ENCODE peak calls at places on chromosome 16, in five cellular contexts. N is globus pallidus; P is B cell; H is stimulated activated CD4-positive, alpha-beta T cell treated with anti-CD3 and anti-CD28 coated beads, Interleukin-15, amount 100 ng/mL, for 24 hours; L is COR-L47. G is an unnamed sample.

GRCh38 chr16:50227665-50228064 is 38.7 kb upstream of the ADCY7 start:
- DNase-seq in N (no peak), P (no peak), H (no peak), L (no peak), G (no peak)

GRCh38 chr16:3889059-3889458 is 8.5 kb upstream of the CREBBP start:
- DNase-seq in N (no peak), P (no peak), H (no peak), L (no peak), G (no peak)

GRCh38 chr16:27639588-27640276 is 89.8 kb downstream of the KATNIP start:
- DNase-seq in N (peak; percentile 43), P (no peak), H (peak; percentile 26), L (peak; percentile 54), G (peak; percentile 32)

GRCh38 chr16:81623365-81624102 is 155.6 kb upstream of the PLCG2 start:
- DNase-seq in N (peak; percentile 54), P (peak; percentile 56), H (peak; percentile 63), L (peak; percentile 63), G (peak; percentile 18)

GRCh38 chr16:965487-965886 is 5.3 kb downstream of the LMF1 start:
- DNase-seq in N (no peak), P (no peak), H (no peak), L (no peak), G (no peak)

GRCh38 chr16:50367777-50368409 is 895 bp downstream of the BRD7 start:
- DNase-seq in N (no peak), P (no peak), H (no peak), L (no peak), G (no peak)

GRCh38 chr16:62665269-62665668 is 629.0 kb upstream of the CDH8 start:
- DNase-seq in N (peak; percentile 79), P (no peak), H (no peak), L (no peak), G (no peak)

GRCh38 chr16:66248096-66248495 is 118.4 kb upstream of the CDH5 start:
- DNase-seq in N (no peak), P (no peak), H (no peak), L (peak; percentile 23), G (no peak)

GRCh38 chr16:80899804-80900592 is 95.6 kb upstream of the CDYL2 start:
- DNase-seq in N (peak; percentile 29), P (no peak), H (no peak), L (no peak), G (peak; percentile 17)

G was measured in amygdala.